ENCODE peak calls at places on chromosomes 5 and 9, in four cellular contexts. S is dorsolateral prefrontal cortex, Z is left lung, F is keratinocyte. B is an unnamed sample.

GRCh38 chr9:99858087-99858486 is 36.4 kb downstream of the NR4A3 start:
- DNase-seq in S (no peak), F (no peak), Z (no peak), B (no peak)

GRCh38 chr5:178931846-178932760 is 8.9 kb upstream of the ZNF454 start:
- DNase-seq in F (no peak), Z (no peak), S (no peak), B (no peak)

GRCh38 chr9:7273575-7273974 is 515.8 kb downstream of the KDM4C start:
- DNase-seq in F (no peak), Z (no peak), S (peak), B (no peak)

GRCh38 chr5:32805966-32806626 is 95.0 kb downstream of the NPR3 start:
- DNase-seq in Z (no peak), F (no peak), S (no peak), B (peak)

GRCh38 chr9:37922391-37923120 is 18.6 kb upstream of the SLC25A51 start:
- DNase-seq in Z (peak), F (no peak), S (no peak), B (no peak)

GRCh38 chr9:102506391-102506790 is 488.7 kb upstream of the CYLC2 start:
- DNase-seq in F (no peak), S (no peak), Z (no peak), B (no peak)

GRCh38 chr9:118577121-118577520 is 792.1 kb downstream of the BRINP1 start:
- DNase-seq in F (no peak), Z (no peak), S (no peak), B (peak)

GRCh38 chr5:17022296-17022695 is 86.2 kb upstream of the MYO10 start:
- DNase-seq in F (no peak), Z (no peak), S (no peak), B (no peak)

GRCh38 chr5:104189909-104190308 is 627.3 kb upstream of the NUDT12 start:
- DNase-seq in Z (no peak), F (no peak), S (no peak), B (peak)

GRCh38 chr5:89929834-89930233 is 479.7 kb downstream of the CETN3 start:
- DNase-seq in F (no peak), Z (no peak), S (no peak), B (no peak)

GRCh38 chr9:97501177-97501971 is at the start of gene TMOD1:
- DNase-seq in Z (peak), F (no peak), S (peak), B (peak)

GRCh38 chr5:173472164-173472563 is 143.9 kb upstream of the STC2 start:
- DNase-seq in F (peak), Z (no peak), S (peak), B (peak)

GRCh38 chr9:126057461-126057860 is 269.2 kb upstream of the MVB12B start:
- DNase-seq in S (peak), F (no peak), Z (peak), B (no peak)

GRCh38 chr5:174386306-174386705 is 338.1 kb upstream of the MSX2 start:
- DNase-seq in F (no peak), S (no peak), Z (no peak), B (no peak)

GRCh38 chr9:72726951-72727350 is 205.5 kb downstream of the TMC1 start:
- DNase-seq in S (no peak), F (no peak), Z (no peak), B (no peak)

GRCh38 chr9:31542384-31543055 is 841.9 kb upstream of the ACO1 start:
- DNase-seq in F (no peak), Z (no peak), S (no peak), B (peak)

GRCh38 chr5:8676731-8677130 is 807.8 kb downstream of the MTRR start:
- DNase-seq in Z (no peak), F (no peak), S (no peak), B (no peak)

GRCh38 chr9:135898634-135899407 is 8.5 kb downstream of the CAMSAP1 start:
- DNase-seq in Z (no peak), F (no peak), S (no peak), B (no peak)

GRCh38 chr9:96453625-96454024 is 3.7 kb downstream of the HABP4 start:
- DNase-seq in Z (no peak), F (no peak), S (no peak), B (peak)
- TF ChIP-seq CTCF in Z (peak), F (peak), S (peak), B (peak)

GRCh38 chr5:154673506-154673905 is 81.7 kb upstream of the LARP1 start:
- DNase-seq in Z (no peak), S (no peak), F (no peak), B (no peak)

GRCh38 chr5:154679501-154679900 is 75.7 kb upstream of the LARP1 start:
- DNase-seq in F (no peak), S (no peak), Z (no peak), B (no peak)

GRCh38 chr5:154674029-154674428 is 81.1 kb upstream of the LARP1 start:
- DNase-seq in Z (no peak), F (no peak), S (no peak), B (no peak)

GRCh38 chr5:154677921-154678320 is 77.3 kb upstream of the LARP1 start:
- DNase-seq in Z (no peak), F (no peak), S (no peak), B (no peak)

GRCh38 chr5:154676508-154676907 is 78.7 kb upstream of the LARP1 start:
- DNase-seq in S (no peak), Z (no peak), F (no peak), B (no peak)
- H3K27ac ChIP-seq in S (no peak), Z (no peak), F (no peak), B (no peak)

DNA sequence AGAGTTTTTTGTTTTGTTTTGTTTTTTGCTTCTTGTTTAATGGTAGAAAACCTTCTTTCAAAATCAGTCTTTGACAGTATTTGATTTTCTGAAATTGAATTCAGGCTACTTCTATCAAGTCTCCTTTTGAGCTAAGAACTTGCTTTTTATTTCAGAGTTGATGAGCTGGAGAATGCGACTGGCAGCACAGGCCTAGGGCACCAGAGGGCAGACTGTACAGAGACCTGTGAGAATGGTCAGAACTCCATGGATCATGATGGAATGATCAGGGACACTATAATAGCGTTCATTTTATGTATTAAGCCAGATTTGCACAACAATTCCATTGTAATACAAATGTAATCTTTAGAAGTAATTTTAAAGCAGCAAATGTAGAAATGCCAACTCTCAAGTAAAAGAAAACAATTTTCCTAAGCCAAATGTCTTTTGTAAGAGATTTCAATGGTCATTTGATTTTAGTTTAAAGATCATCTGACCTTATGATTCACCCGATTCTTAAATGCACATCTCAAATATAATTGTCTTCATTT is 902.4 kb downstream of the NR2F1-AS1 start:
- DNase-seq in Z (no peak), F (no peak), S (no peak), B (no peak)
- TF ChIP-seq CTCF in Z (no peak), F (peak), S (peak), B (no peak)

DNA sequence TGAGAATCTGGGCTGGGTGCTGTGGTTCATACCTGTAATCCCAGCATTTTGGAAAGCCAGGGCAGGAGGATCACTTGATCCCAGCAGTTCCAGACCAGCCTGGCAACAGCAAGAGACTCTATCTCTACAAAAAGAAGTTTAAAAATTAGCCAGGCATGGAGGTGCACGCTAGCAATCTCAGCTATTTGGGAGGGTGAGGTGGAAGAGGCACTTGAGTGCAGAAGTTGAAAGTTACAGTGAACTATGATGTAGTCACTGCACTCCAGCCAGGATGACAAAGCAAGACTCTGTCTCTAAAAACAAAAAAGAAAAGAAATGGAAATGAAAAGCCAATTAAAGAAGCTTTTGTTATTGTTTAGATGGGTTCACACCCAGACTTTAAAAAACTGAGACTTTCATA is 131.6 kb upstream of the RASA1 start:
- DNase-seq in Z (no peak), S (no peak), F (no peak), B (no peak)
- H3K27ac ChIP-seq in Z (no peak), S (peak), F (no peak), B (no peak)

GRCh38 chr9:112443636-112444035 is 43.0 kb upstream of the KIAA1958 start:
- DNase-seq in S (no peak), F (no peak), Z (no peak), B (no peak)

GRCh38 chr9:112446080-112446479 is 40.5 kb upstream of the KIAA1958 start:
- DNase-seq in F (no peak), Z (no peak), S (no peak), B (no peak)

GRCh38 chr9:112446518-112446917 is 40.1 kb upstream of the KIAA1958 start:
- DNase-seq in S (no peak), F (no peak), Z (no peak), B (no peak)

GRCh38 chr9:112445196-112445595 is 41.4 kb upstream of the KIAA1958 start:
- DNase-seq in Z (no peak), F (no peak), S (no peak), B (no peak)

GRCh38 chr9:112443200-112443599 is 43.4 kb upstream of the KIAA1958 start:
- DNase-seq in F (no peak), Z (no peak), S (no peak), B (peak)
- TF ChIP-seq CTCF in F (peak), Z (peak), S (peak), B (peak)

GRCh38 chr9:27473135-27473534 is 51.0 kb upstream of the IFNK start:
- DNase-seq in Z (no peak), F (no peak), S (peak), B (no peak)

GRCh38 chr9:27470291-27470805 is 53.7 kb upstream of the IFNK start:
- DNase-seq in F (no peak), Z (no peak), S (no peak), B (no peak)

GRCh38 chr9:27474350-27474749 is 49.7 kb upstream of the IFNK start:
- DNase-seq in S (no peak), F (no peak), Z (no peak), B (no peak)

GRCh38 chr9:27469583-27469982 is 54.5 kb upstream of the IFNK start:
- DNase-seq in S (no peak), F (no peak), Z (no peak), B (no peak)

GRCh38 chr9:27471789-27472585 is 52.1 kb upstream of the IFNK start:
- DNase-seq in F (no peak), S (no peak), Z (no peak), B (no peak)
- H3K27ac ChIP-seq in F (no peak), S (peak), Z (no peak), B (no peak)